ENCODE peak calls at places on chromosomes 1 and 21, in five cellular contexts. Z is K562, X is H1, P is HepG2, F is GM12878. A is an unnamed sample.

GRCh38 chr1:100921110-100921706 is 25.3 kb downstream of the SLC30A7 start:
- DNase-seq in P (peak; percentile 35), Z (peak; percentile 21), X (no peak), F (no peak), A (peak; percentile 22)

GRCh38 chr1:241637046-241637590 is 3.1 kb downstream of the CHML start:
- DNase-seq in F (no peak), X (no peak), P (no peak), Z (no peak), A (no peak)

GRCh38 chr1:207040181-207040533 is 7.6 kb upstream of the C1orf116 start:
- DNase-seq in Z (no peak), F (no peak), P (no peak), X (no peak), A (no peak)

GRCh38 chr1:115647507-115647906 is 5.7 kb downstream of the VANGL1 start:
- DNase-seq in F (no peak), P (no peak), X (no peak), Z (peak; percentile 51), A (no peak)

GRCh38 chr1:52636701-52637695 is 4.0 kb downstream of the SHISAL2A start:
- DNase-seq in F (peak; percentile 87), P (no peak), Z (no peak), X (no peak), A (no peak)

GRCh38 chr21:37871121-37871862 is 45.0 kb downstream of the KCNJ6 start:
- DNase-seq in Z (no peak), F (no peak), X (no peak), P (no peak), A (no peak)

GRCh38 chr1:184693011-184693410 is 61.6 kb downstream of the EDEM3 start:
- DNase-seq in X (no peak), Z (no peak), P (no peak), F (no peak), A (no peak)

GRCh38 chr1:197302775-197303174 is 34.7 kb downstream of the CRB1 start:
- DNase-seq in X (no peak), Z (no peak), F (no peak), P (no peak), A (no peak)

GRCh38 chr1:207991331-207991914 is 80.5 kb upstream of the CD34 start:
- DNase-seq in F (no peak), P (no peak), X (peak; percentile 30), Z (no peak), A (no peak)

GRCh38 chr1:25562101-25562927 is 18.9 kb downstream of the LDLRAP1 start:
- DNase-seq in Z (peak; percentile 47), F (peak; percentile 48), P (peak; percentile 31), X (no peak), A (no peak)

GRCh38 chr1:6280761-6281451 is 20.0 kb upstream of the GPR153 start:
- DNase-seq in X (peak; percentile 71), P (peak; percentile 54), Z (peak; percentile 81), F (no peak), A (no peak)

DNA sequence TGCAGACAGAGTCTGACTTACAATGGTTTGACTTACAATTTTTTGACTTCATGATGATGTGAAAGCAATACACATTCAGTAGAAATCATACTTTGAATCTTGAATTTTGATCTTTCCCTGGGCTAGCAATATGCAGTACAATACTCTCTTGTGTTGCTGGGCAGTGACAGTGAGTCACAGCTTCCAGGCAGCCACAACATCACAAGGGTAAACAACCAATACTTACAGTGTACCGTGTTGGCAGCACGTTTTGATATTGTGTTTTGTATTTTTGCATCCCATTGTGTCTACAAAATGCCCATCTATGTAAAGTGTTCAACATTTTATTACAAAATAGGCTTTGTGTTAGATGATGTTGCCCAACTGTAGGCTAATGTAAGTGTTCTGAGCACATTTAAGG is 150.9 kb downstream of the NTMT2 start:
- DNase-seq in P (no peak), X (no peak), F (no peak), Z (no peak), A (peak; percentile 26)
- TF ChIP-seq JUND in P (no peak), X (no peak), F (no peak), Z (no peak), A (peak; percentile 40)

DNA sequence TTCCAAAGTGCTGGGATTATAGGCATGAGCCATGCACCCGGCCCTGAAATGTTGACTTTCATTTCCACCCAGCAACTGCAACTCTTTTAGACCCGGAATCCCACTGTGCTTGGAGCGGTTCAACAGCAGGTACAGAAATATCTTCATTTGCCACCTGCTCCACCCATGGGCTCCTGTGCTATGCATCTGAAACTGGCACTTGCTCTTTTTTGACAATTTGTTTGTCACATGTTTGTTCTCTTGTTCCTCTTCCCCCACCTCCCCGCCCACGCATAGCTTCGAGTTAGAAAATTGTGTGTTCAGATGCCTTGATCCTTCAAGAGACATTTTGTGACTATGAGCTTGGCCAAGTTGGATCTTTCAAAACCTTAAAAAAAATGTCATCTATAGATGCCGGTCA is 2.4 kb upstream of the IFNLR1 start:
- DNase-seq in X (no peak), Z (no peak), F (peak; percentile 80), P (no peak), A (no peak)
- TF ChIP-seq SP1 in X (no peak), Z (no peak), F (no peak), P (no peak), A (no peak)

DNA sequence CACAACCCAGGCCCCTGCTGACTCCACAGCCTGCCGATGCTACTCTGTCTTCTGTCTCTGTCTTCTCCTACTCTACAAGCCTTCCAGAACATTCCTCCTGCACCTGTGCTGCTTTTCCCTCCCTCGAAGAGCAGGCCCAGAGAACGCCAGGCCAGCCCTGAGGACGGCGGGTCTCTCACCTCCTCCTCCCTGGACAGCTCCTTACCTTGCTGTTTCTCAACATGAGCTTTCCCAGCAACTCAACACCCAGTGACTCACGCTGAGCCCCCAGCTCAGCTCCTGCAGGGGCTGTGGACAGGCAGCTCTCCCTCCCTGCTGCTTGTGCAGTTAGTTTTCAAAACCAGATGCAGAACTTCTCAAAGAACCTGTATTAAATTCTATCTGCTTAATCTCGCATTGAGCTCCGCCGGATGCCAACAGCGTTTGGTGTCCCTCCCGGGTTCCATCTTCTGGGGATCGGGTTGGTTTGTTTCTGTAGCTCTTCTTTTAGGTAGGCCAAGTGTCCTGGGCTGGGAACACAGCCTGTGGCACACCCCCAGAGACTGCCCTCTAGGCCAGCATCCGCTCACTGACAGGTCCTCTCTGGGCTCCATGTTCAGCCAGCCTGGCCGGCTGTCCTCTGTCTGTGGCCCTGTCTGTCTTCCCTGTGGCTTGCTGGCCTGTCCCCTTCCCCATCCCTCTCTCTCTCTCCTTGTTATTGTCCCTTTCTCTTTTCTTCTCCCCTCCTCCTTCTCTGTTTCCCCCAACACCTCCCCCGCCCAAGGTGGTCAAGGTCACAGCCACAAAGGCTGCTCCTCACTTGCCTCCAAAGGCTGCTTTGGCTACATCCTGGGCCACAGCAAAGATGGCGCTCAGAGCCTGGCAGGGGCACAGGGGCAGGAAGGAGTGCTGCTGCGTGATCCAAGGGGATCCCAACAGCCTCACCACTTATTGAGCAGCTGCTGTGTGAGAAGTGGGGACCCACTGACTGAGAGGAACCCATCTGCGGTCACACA is 391.0 kb downstream of the MATN1 start:
- DNase-seq in F (no peak), X (peak; percentile 34), Z (no peak), P (no peak), A (no peak)
- TF ChIP-seq MAX in F (no peak), X (no peak), Z (no peak), P (no peak), A (no peak)

DNA sequence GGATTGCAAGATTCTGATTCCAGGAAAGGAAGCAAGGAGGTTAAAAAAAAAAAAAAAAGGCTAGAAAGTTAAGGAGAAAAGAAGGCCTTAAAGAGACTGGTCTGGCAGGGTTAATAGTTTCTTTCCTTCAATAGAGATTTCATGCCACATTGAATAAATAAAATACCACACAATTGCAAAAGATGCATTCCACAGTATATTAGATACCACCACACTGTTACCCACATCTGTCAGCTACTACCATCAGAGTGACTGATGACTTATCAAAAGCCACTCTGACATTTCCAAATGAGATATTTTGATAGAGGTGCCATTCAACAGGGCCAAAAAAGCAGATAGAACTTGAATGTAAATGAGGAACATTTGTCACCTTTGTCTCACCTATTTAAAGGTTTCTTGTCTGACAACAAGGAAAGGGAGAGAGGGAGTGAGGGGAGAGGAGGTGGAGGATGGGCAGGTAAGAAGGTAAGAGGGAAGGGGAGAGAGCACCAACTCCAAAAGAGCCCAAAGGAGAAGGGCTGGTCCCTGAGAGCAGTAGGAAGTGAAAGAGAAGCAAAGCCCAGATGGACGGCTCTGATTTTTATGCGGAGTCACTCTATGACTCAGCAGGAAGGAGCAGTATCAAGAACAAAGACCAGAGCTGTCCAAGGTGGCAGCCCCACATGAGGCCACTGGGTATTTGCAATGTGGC is 38.3 kb downstream of the LRRN2 start:
- DNase-seq in Z (peak; percentile 93), P (peak; percentile 26), X (no peak), F (peak; percentile 5), A (peak; percentile 44)
- TF ChIP-seq JUND in Z (peak; percentile 98), P (no peak), X (peak; percentile 31), F (no peak), A (peak; percentile 68)

GRCh38 chr1:108209456-108210108 is 9.4 kb upstream of the SLC25A24 start:
- DNase-seq in P (no peak), F (no peak), X (no peak), Z (no peak), A (no peak)

GRCh38 chr1:108211014-108211413 is 10.9 kb upstream of the SLC25A24 start:
- DNase-seq in P (no peak), F (no peak), X (no peak), Z (no peak), A (no peak)

GRCh38 chr1:108208724-108209404 is 8.7 kb upstream of the SLC25A24 start:
- DNase-seq in F (no peak), P (no peak), X (no peak), Z (no peak), A (no peak)
- TF ChIP-seq SP1 in F (no peak), P (no peak), X (no peak), Z (no peak), A (no peak)

DNA sequence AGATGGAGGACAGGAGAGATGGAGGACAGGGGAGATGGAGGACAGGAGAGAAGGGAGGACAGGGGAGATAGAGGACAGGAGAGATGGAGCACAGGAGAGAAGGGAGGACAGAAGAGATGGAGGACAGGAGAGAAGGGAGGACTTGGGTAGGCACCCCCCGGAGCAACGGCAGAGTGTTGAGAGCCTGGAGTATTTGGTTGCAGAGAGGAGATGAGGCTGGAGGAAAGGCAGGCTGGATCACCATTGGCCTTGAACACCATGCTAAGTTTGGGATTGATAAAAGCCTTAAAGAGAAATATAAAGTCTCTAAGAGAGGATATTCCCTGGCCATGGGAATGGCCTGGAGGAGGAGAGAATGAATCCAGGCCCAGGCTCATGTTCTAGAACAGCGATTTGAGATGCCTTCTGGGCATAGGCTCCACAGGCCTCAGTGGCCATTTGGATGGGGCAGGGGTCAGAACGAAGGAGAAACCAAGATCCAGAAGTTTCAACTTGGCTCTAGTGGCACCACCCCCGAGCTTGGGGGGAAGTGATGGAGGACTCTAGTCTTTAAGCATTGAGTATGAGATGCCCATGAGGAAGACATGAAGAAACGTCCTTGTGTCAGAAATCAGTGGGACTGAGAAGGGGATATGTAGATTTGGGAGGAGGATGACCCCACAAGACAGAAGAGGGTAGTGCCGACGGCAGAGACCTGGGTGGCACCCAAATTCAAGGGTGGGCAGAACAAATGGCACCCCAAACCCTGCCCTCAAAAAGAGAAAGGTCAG is 47.9 kb upstream of the EDN2 start:
- DNase-seq in X (no peak), P (no peak), F (no peak), Z (no peak), A (no peak)
- TF ChIP-seq MAX in X (no peak), P (no peak), F (no peak), Z (no peak), A (no peak)

GRCh38 chr1:231643333-231644237 is 17.0 kb downstream of the DISC1 start:
- DNase-seq in F (no peak), Z (no peak), X (no peak), P (no peak), A (no peak)

GRCh38 chr1:231638647-231639046 is 12.1 kb downstream of the DISC1 start:
- DNase-seq in X (no peak), Z (no peak), F (no peak), P (no peak), A (no peak)

GRCh38 chr1:231639819-231640218 is 13.2 kb downstream of the DISC1 start:
- DNase-seq in F (no peak), P (no peak), X (no peak), Z (no peak), A (no peak)

GRCh38 chr1:231642600-231643332 is 16.2 kb downstream of the DISC1 start:
- DNase-seq in Z (no peak), P (no peak), F (no peak), X (no peak), A (no peak)
- TF ChIP-seq JUND in Z (no peak), P (no peak), F (no peak), X (no peak), A (no peak)